ENCODE peak calls at places on chromosomes 11 and 22, in eight cellular contexts. J is A549; T is stimulated activated CD4-positive, alpha-beta T cell treated with anti-CD3 and anti-CD28 coated beads, Interleukin-2, amount 100 ng/mL, for 24 hours; Q is stimulated activated CD8-positive, alpha-beta memory T cell treated with anti-CD3 and anti-CD28 coated beads, Interleukin-15, amount 100 ng/mL, for 1 hour; R is ecto neural progenitor cell; Z is naive thymus-derived CD4-positive, alpha-beta T cell; O is T-helper 2 cell; B is GM10248. P is an unnamed sample.

GRCh38 chr22:50465066-50465465 is 9.8 kb downstream of the SBF1 start:
- DNase-seq in J (no peak), T (no peak), Q (no peak), R (no peak), Z (no peak), O (no peak), B (no peak), P (no peak)

GRCh38 chr11:99020324-99021225 is at the start of gene CNTN5:
- DNase-seq in J (peak), T (peak), Q (no peak), R (peak), Z (no peak), O (no peak), B (peak), P (peak)

GRCh38 chr11:33874910-33875490 is 16.9 kb downstream of the LMO2 start:
- DNase-seq in J (no peak), T (no peak), Q (no peak), R (no peak), Z (no peak), O (no peak), B (no peak), P (no peak)

GRCh38 chr11:19380375-19380774 is 139.6 kb upstream of the E2F8 start:
- DNase-seq in J (peak), T (no peak), Q (no peak), R (no peak), Z (no peak), O (no peak), B (no peak), P (no peak)

GRCh38 chr11:95877288-95877687 is 46.6 kb downstream of the MTMR2 start:
- DNase-seq in J (no peak), T (no peak), Q (no peak), R (no peak), Z (no peak), O (no peak), B (no peak), P (no peak)

GRCh38 chr11:92735039-92735438 is 234.4 kb upstream of the MTNR1B start:
- DNase-seq in J (no peak), T (no peak), Q (no peak), R (no peak), Z (no peak), O (no peak), B (no peak), P (no peak)

GRCh38 chr22:43733138-43733537 is 79.0 kb downstream of the EFCAB6 start:
- DNase-seq in J (no peak), T (no peak), Q (no peak), R (no peak), Z (no peak), O (no peak), B (no peak), P (no peak)

GRCh38 chr11:135027461-135027860 is 615.4 kb upstream of the B3GAT1 start:
- DNase-seq in J (no peak), T (peak), Q (no peak), R (peak), Z (no peak), O (no peak), B (peak), P (peak)

GRCh38 chr22:17369553-17370035 is 334 bp downstream of the CECR2 start:
- DNase-seq in J (no peak), T (peak), Q (no peak), R (peak), Z (peak), O (no peak), B (peak), P (no peak)

GRCh38 chr11:82890002-82890341 is 10.3 kb downstream of the PRCP start:
- DNase-seq in J (no peak), T (no peak), Q (no peak), R (no peak), Z (no peak), O (no peak), B (no peak), P (no peak)